ENCODE peak calls at places on chromosome X, in nine cellular contexts. O, C, F, Q, L, W, X, N and H are unnamed samples.

GRCh38 chrX:119218198-119218597 is 17.9 kb upstream of the PGRMC1 start:
- DNase-seq in O (peak), C (no peak), F (peak), Q (peak), L (no peak), W (no peak), X (peak), N (no peak), H (peak)

GRCh38 chrX:95145848-95146540 is 1472.0 kb downstream of the FAM133A start:
- DNase-seq in O (no peak), C (no peak), F (no peak), Q (no peak), L (no peak), W (no peak), X (no peak), N (no peak), H (no peak)

GRCh38 chrX:136255543-136255942 is 4.3 kb upstream of the MAP7D3 start:
- DNase-seq in O (no peak), C (no peak), F (peak), Q (no peak), L (no peak), W (no peak), X (no peak), N (no peak), H (no peak)

GRCh38 chrX:101415180-101416130 is 7.4 kb downstream of the HNRNPH2 start:
- DNase-seq in O (peak), C (peak), F (peak), Q (peak), L (peak), W (no peak), X (peak), N (peak), H (peak)

GRCh38 chrX:94178145-94178790 is 504.3 kb downstream of the FAM133A start:
- DNase-seq in O (no peak), C (peak), F (peak), Q (no peak), L (no peak), W (no peak), X (peak), N (no peak), H (no peak)

GRCh38 chrX:118698516-118699247 is 28.7 kb upstream of the IL13RA1 start:
- DNase-seq in O (no peak), C (no peak), F (peak), Q (peak), L (no peak), W (no peak), X (peak), N (no peak), H (peak)

GRCh38 chrX:136200466-136200865 is 50.7 kb downstream of the MAP7D3 start:
- DNase-seq in O (no peak), C (peak), F (peak), Q (no peak), L (no peak), W (no peak), X (peak), N (no peak), H (peak)

GRCh38 chrX:75303795-75304194 is 29.9 kb downstream of the UPRT start:
- DNase-seq in O (no peak), C (peak), F (peak), Q (peak), L (no peak), W (peak), X (peak), N (no peak), H (peak)

GRCh38 chrX:31223817-31224216 is 152.0 kb upstream of the FTHL17 start:
- DNase-seq in O (no peak), C (peak), F (peak), Q (no peak), L (peak), W (peak), X (peak), N (no peak), H (peak)

GRCh38 chrX:10755477-10756334 is 135.3 kb upstream of the MID1 start:
- DNase-seq in O (no peak), C (peak), F (peak), Q (peak), L (no peak), W (peak), X (peak), N (no peak), H (peak)

GRCh38 chrX:24561121-24561520 is 86.0 kb downstream of the PCYT1B start:
- DNase-seq in O (no peak), C (no peak), F (peak), Q (peak), L (peak), W (no peak), X (peak), N (no peak), H (peak)

GRCh38 chrX:22095306-22095705 is 63.2 kb downstream of the PHEX start:
- DNase-seq in O (no peak), C (peak), F (peak), Q (peak), L (no peak), W (no peak), X (peak), N (no peak), H (peak)

GRCh38 chrX:95889279-95889678 is 795.4 kb upstream of the DIAPH2 start:
- DNase-seq in O (no peak), C (no peak), F (no peak), Q (no peak), L (no peak), W (no peak), X (no peak), N (no peak), H (no peak)

GRCh38 chrX:17670874-17671273 is 66.4 kb upstream of the SCML1 start:
- DNase-seq in O (no peak), C (no peak), F (no peak), Q (no peak), L (no peak), W (no peak), X (no peak), N (no peak), H (no peak)

GRCh38 chrX:110734894-110735541 is 60.6 kb downstream of the CHRDL1 start:
- DNase-seq in O (no peak), C (peak), F (peak), Q (peak), L (no peak), W (peak), X (peak), N (no peak), H (peak)

GRCh38 chrX:132463411-132463810 is 25.4 kb downstream of the MBNL3 start:
- DNase-seq in O (no peak), C (no peak), F (no peak), Q (no peak), L (no peak), W (no peak), X (peak), N (no peak), H (peak)

GRCh38 chrX:9859711-9860555 is 73.7 kb downstream of the SHROOM2 start:
- DNase-seq in O (no peak), C (peak), F (peak), Q (peak), L (no peak), W (no peak), X (peak), N (no peak), H (no peak)

GRCh38 chrX:10945463-10945862 is 165.7 kb upstream of the HCCS start:
- DNase-seq in O (no peak), C (no peak), F (peak), Q (peak), L (no peak), W (no peak), X (peak), N (no peak), H (peak)

GRCh38 chrX:72255445-72255844 is 16.6 kb upstream of the ERCC6L start:
- DNase-seq in O (peak), C (no peak), F (no peak), Q (no peak), L (no peak), W (no peak), X (no peak), N (peak), H (no peak)

GRCh38 chrX:18228069-18228468 is 7.4 kb upstream of the BEND2 start:
- DNase-seq in O (no peak), C (no peak), F (no peak), Q (no peak), L (no peak), W (no peak), X (no peak), N (no peak), H (no peak)

GRCh38 chrX:134932528-134933217 is 58.1 kb upstream of the SMIM10 start:
- DNase-seq in O (no peak), C (peak), F (peak), Q (peak), L (no peak), W (peak), X (peak), N (no peak), H (peak)

GRCh38 chrX:39261446-39262147 is 460.3 kb downstream of the MID1IP1 start:
- DNase-seq in O (peak), C (peak), F (peak), Q (peak), L (peak), W (peak), X (peak), N (no peak), H (peak)

GRCh38 chrX:38151426-38151825 is 69.2 kb downstream of the SRPX start:
- DNase-seq in O (no peak), C (peak), F (peak), Q (peak), L (no peak), W (no peak), X (peak), N (no peak), H (no peak)

GRCh38 chrX:12690646-12691045 is 100.6 kb upstream of the PRPS2 start:
- DNase-seq in O (no peak), C (no peak), F (no peak), Q (no peak), L (no peak), W (no peak), X (no peak), N (no peak), H (no peak)

GRCh38 chrX:10172867-10173266 is 16.1 kb downstream of the CLCN4 start:
- DNase-seq in O (no peak), C (no peak), F (peak), Q (no peak), L (no peak), W (no peak), X (no peak), N (no peak), H (no peak)

GRCh38 chrX:56288607-56289006 is 56.5 kb downstream of the KLF8 start:
- DNase-seq in O (no peak), C (no peak), F (no peak), Q (no peak), L (no peak), W (no peak), X (no peak), N (no peak), H (no peak)

GRCh38 chrX:2690856-2691542 is at the start of gene CD99:
- DNase-seq in O (no peak), C (peak), F (peak), Q (peak), L (peak), W (peak), X (peak), N (no peak), H (peak)

GRCh38 chrX:10387011-10387410 is 230.2 kb downstream of the CLCN4 start:
- DNase-seq in O (no peak), C (no peak), F (peak), Q (peak), L (no peak), W (no peak), X (peak), N (no peak), H (peak)

GRCh38 chrX:108117988-108118387 is 26.4 kb downstream of the ATG4A start:
- DNase-seq in O (no peak), C (no peak), F (no peak), Q (no peak), L (no peak), W (no peak), X (no peak), N (no peak), H (no peak)

GRCh38 chrX:129719931-129720520 is 18.8 kb upstream of the XPNPEP2 start:
- DNase-seq in O (no peak), C (no peak), F (peak), Q (no peak), L (no peak), W (no peak), X (no peak), N (no peak), H (no peak)

GRCh38 chrX:46757593-46757992 is 1.3 kb downstream of the SLC9A7 start:
- DNase-seq in O (no peak), C (peak), F (no peak), Q (no peak), L (no peak), W (peak), X (peak), N (no peak), H (no peak)

GRCh38 chrX:131987252-131987651 is 35.9 kb upstream of the STK26 start:
- DNase-seq in O (no peak), C (no peak), F (no peak), Q (no peak), L (peak), W (no peak), X (no peak), N (no peak), H (no peak)

GRCh38 chrX:101410461-101410860 is 2.4 kb downstream of the HNRNPH2 start:
- DNase-seq in O (no peak), C (no peak), F (peak), Q (no peak), L (no peak), W (no peak), X (no peak), N (no peak), H (no peak)

GRCh38 chrX:46125139-46125538 is 420.1 kb downstream of the ZNF674 start:
- DNase-seq in O (no peak), C (peak), F (peak), Q (no peak), L (no peak), W (no peak), X (no peak), N (no peak), H (peak)

GRCh38 chrX:81174286-81174685 is 27.4 kb downstream of the HMGN5 start:
- DNase-seq in O (no peak), C (peak), F (peak), Q (peak), L (no peak), W (no peak), X (peak), N (peak), H (peak)

GRCh38 chrX:16946971-16947562 is 609 bp downstream of the REPS2 start:
- DNase-seq in O (no peak), C (no peak), F (peak), Q (peak), L (peak), W (no peak), X (no peak), N (no peak), H (no peak)